ENCODE peak calls at places on chromosomes 3 and 15, in nine cellular contexts. One of them, this sample, is unnamed.

GRCh38 chr3:79086514-79086913 is 681.3 kb downstream of the ROBO1 start:
- DNase-seq in esophagus muscularis mucosa: no peak
- DNase-seq in transverse colon: peak; percentile 20
- DNase-seq in ovary: peak; percentile 13
- DNase-seq in GM12878: no peak
- DNase-seq in stomach: peak; percentile 31
- DNase-seq in sigmoid colon: peak; percentile 62
- DNase-seq in SK-N-SH: peak; percentile 34
- DNase-seq in H1: peak; percentile 63
- DNase-seq in this sample: peak; percentile 38

GRCh38 chr3:122969585-122970453 is 57.7 kb downstream of the SEMA5B start:
- DNase-seq in esophagus muscularis mucosa: no peak
- DNase-seq in transverse colon: no peak
- DNase-seq in ovary: no peak
- DNase-seq in GM12878: no peak
- DNase-seq in stomach: no peak
- DNase-seq in sigmoid colon: no peak
- DNase-seq in SK-N-SH: no peak
- DNase-seq in H1: no peak
- DNase-seq in this sample: no peak

GRCh38 chr15:41934843-41935242 is 37.5 kb downstream of the EHD4 start:
- DNase-seq in esophagus muscularis mucosa: no peak
- DNase-seq in transverse colon: peak; percentile 61
- DNase-seq in ovary: no peak
- DNase-seq in GM12878: no peak
- DNase-seq in stomach: peak; percentile 46
- DNase-seq in sigmoid colon: peak; percentile 27
- DNase-seq in SK-N-SH: no peak
- DNase-seq in H1: peak; percentile 63
- DNase-seq in this sample: no peak

GRCh38 chr3:56251343-56251945 is 216.8 kb downstream of the ERC2 start:
- DNase-seq in esophagus muscularis mucosa: no peak
- DNase-seq in transverse colon: peak; percentile 17
- DNase-seq in ovary: peak; percentile 69
- DNase-seq in GM12878: peak; percentile 8
- DNase-seq in stomach: peak; percentile 34
- DNase-seq in sigmoid colon: no peak
- DNase-seq in SK-N-SH: peak; percentile 57
- DNase-seq in H1: no peak
- DNase-seq in this sample: no peak

GRCh38 chr15:91783451-91783850 is 70.1 kb upstream of the SLCO3A1 start:
- DNase-seq in esophagus muscularis mucosa: no peak
- DNase-seq in transverse colon: no peak
- DNase-seq in ovary: no peak
- DNase-seq in GM12878: no peak
- DNase-seq in stomach: no peak
- DNase-seq in sigmoid colon: no peak
- DNase-seq in SK-N-SH: no peak
- DNase-seq in H1: no peak
- DNase-seq in this sample: no peak

GRCh38 chr3:120160050-120160449 is 65.8 kb upstream of the GSK3B start:
- DNase-seq in esophagus muscularis mucosa: peak; percentile 94
- DNase-seq in transverse colon: peak; percentile 20
- DNase-seq in ovary: no peak
- DNase-seq in GM12878: no peak
- DNase-seq in stomach: peak; percentile 73
- DNase-seq in sigmoid colon: peak; percentile 87
- DNase-seq in SK-N-SH: no peak
- DNase-seq in H1: no peak
- DNase-seq in this sample: peak; percentile 56

GRCh38 chr3:121651684-121652083 is 9.0 kb downstream of the HCLS1 start:
- DNase-seq in esophagus muscularis mucosa: no peak
- DNase-seq in transverse colon: no peak
- DNase-seq in ovary: no peak
- DNase-seq in GM12878: no peak
- DNase-seq in stomach: no peak
- DNase-seq in sigmoid colon: no peak
- DNase-seq in SK-N-SH: no peak
- DNase-seq in H1: no peak
- DNase-seq in this sample: no peak

GRCh38 chr3:122688996-122689395 is 8.4 kb downstream of the PARP14 start:
- DNase-seq in esophagus muscularis mucosa: no peak
- DNase-seq in transverse colon: no peak
- DNase-seq in ovary: no peak
- DNase-seq in GM12878: no peak
- DNase-seq in stomach: no peak
- DNase-seq in sigmoid colon: no peak
- DNase-seq in SK-N-SH: no peak
- DNase-seq in H1: no peak
- DNase-seq in this sample: no peak

GRCh38 chr3:191244242-191244867 is 45.3 kb downstream of the OSTN start:
- DNase-seq in esophagus muscularis mucosa: no peak
- DNase-seq in transverse colon: no peak
- DNase-seq in ovary: no peak
- DNase-seq in GM12878: no peak
- DNase-seq in stomach: no peak
- DNase-seq in sigmoid colon: no peak
- DNase-seq in SK-N-SH: peak; percentile 19
- DNase-seq in H1: no peak
- DNase-seq in this sample: no peak

GRCh38 chr3:116443096-116443793 is 2.0 kb downstream of the LSAMP start:
- DNase-seq in esophagus muscularis mucosa: no peak
- DNase-seq in transverse colon: no peak
- DNase-seq in ovary: no peak
- DNase-seq in GM12878: no peak
- DNase-seq in stomach: no peak
- DNase-seq in sigmoid colon: no peak
- DNase-seq in SK-N-SH: peak; percentile 29
- DNase-seq in H1: no peak
- DNase-seq in this sample: no peak

GRCh38 chr3:71994203-71994602 is 209.3 kb upstream of the PROK2 start:
- DNase-seq in esophagus muscularis mucosa: no peak
- DNase-seq in transverse colon: no peak
- DNase-seq in ovary: no peak
- DNase-seq in GM12878: no peak
- DNase-seq in stomach: no peak
- DNase-seq in sigmoid colon: no peak
- DNase-seq in SK-N-SH: no peak
- DNase-seq in H1: no peak
- DNase-seq in this sample: no peak

GRCh38 chr3:55305714-55306485 is 181.2 kb downstream of the WNT5A start:
- DNase-seq in esophagus muscularis mucosa: no peak
- DNase-seq in transverse colon: no peak
- DNase-seq in ovary: no peak
- DNase-seq in GM12878: no peak
- DNase-seq in stomach: no peak
- DNase-seq in sigmoid colon: no peak
- DNase-seq in SK-N-SH: no peak
- DNase-seq in H1: no peak
- DNase-seq in this sample: peak; percentile 21

GRCh38 chr3:48400824-48401433 is 28.9 kb downstream of the FBXW12 start:
- DNase-seq in esophagus muscularis mucosa: no peak
- DNase-seq in transverse colon: peak; percentile 68
- DNase-seq in ovary: peak; percentile 67
- DNase-seq in GM12878: peak; percentile 26
- DNase-seq in stomach: peak; percentile 69
- DNase-seq in sigmoid colon: peak; percentile 85
- DNase-seq in SK-N-SH: peak; percentile 81
- DNase-seq in H1: peak; percentile 51
- DNase-seq in this sample: no peak

GRCh38 chr15:82843561-82843960 is 34.1 kb downstream of the WHAMM start:
- DNase-seq in esophagus muscularis mucosa: no peak
- DNase-seq in transverse colon: no peak
- DNase-seq in ovary: no peak
- DNase-seq in GM12878: no peak
- DNase-seq in stomach: no peak
- DNase-seq in sigmoid colon: no peak
- DNase-seq in SK-N-SH: no peak
- DNase-seq in H1: no peak
- DNase-seq in this sample: no peak

GRCh38 chr3:136885357-136886213 is 23.6 kb downstream of the NCK1 start:
- DNase-seq in esophagus muscularis mucosa: no peak
- DNase-seq in transverse colon: no peak
- DNase-seq in ovary: no peak
- DNase-seq in GM12878: no peak
- DNase-seq in stomach: no peak
- DNase-seq in sigmoid colon: no peak
- DNase-seq in SK-N-SH: no peak
- DNase-seq in H1: no peak
- DNase-seq in this sample: no peak

GRCh38 chr3:69088033-69088432 is 3.3 kb downstream of the ARL6IP5 start:
- DNase-seq in esophagus muscularis mucosa: no peak
- DNase-seq in transverse colon: no peak
- DNase-seq in ovary: no peak
- DNase-seq in GM12878: no peak
- DNase-seq in stomach: no peak
- DNase-seq in sigmoid colon: no peak
- DNase-seq in SK-N-SH: no peak
- DNase-seq in H1: no peak
- DNase-seq in this sample: no peak

GRCh38 chr15:38520035-38520434 is 44.6 kb downstream of the RASGRP1 start:
- DNase-seq in esophagus muscularis mucosa: peak; percentile 19
- DNase-seq in transverse colon: no peak
- DNase-seq in ovary: no peak
- DNase-seq in GM12878: no peak
- DNase-seq in stomach: no peak
- DNase-seq in sigmoid colon: no peak
- DNase-seq in SK-N-SH: no peak
- DNase-seq in H1: no peak
- DNase-seq in this sample: no peak

GRCh38 chr3:125266976-125267375 is 54.4 kb upstream of the SLC12A8 start:
- DNase-seq in esophagus muscularis mucosa: no peak
- DNase-seq in transverse colon: no peak
- DNase-seq in ovary: no peak
- DNase-seq in GM12878: no peak
- DNase-seq in stomach: no peak
- DNase-seq in sigmoid colon: no peak
- DNase-seq in SK-N-SH: no peak
- DNase-seq in H1: no peak
- DNase-seq in this sample: no peak

DNA sequence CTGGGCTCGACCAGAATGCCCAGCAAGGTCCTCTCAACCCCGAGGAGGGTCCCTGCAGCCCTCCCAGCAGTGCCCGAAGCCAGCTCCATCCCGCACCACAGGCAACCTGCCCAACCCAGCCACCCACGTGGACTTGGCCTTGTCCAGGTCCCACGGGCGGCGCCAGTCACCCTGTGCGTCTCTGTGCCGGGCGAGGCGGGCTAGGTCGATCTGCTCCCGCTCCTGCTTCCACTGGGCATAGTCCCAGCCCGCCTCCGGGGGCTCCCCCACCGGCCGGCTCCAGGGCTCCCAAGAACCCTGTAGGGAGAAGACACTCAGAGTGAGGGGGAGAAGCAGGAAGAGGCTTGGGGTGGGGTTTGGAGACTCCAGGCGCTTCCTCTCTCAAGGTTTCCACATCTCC is 3.1 kb downstream of the CCDC9B start:
- DNase-seq in esophagus muscularis mucosa: no peak
- DNase-seq in transverse colon: no peak
- DNase-seq in ovary: no peak
- DNase-seq in GM12878: no peak
- DNase-seq in stomach: no peak
- DNase-seq in sigmoid colon: peak; percentile 84
- DNase-seq in SK-N-SH: peak; percentile 40
- DNase-seq in H1: no peak
- DNase-seq in this sample: no peak
- TF ChIP-seq EP300 in esophagus muscularis mucosa: no peak
- TF ChIP-seq EP300 in transverse colon: no peak
- TF ChIP-seq EP300 in ovary: no peak
- TF ChIP-seq EP300 in GM12878: no peak
- TF ChIP-seq EP300 in stomach: no peak
- TF ChIP-seq EP300 in sigmoid colon: no peak
- TF ChIP-seq EP300 in SK-N-SH: no peak
- TF ChIP-seq EP300 in H1: no peak
- TF ChIP-seq EP300 in this sample: no peak

DNA sequence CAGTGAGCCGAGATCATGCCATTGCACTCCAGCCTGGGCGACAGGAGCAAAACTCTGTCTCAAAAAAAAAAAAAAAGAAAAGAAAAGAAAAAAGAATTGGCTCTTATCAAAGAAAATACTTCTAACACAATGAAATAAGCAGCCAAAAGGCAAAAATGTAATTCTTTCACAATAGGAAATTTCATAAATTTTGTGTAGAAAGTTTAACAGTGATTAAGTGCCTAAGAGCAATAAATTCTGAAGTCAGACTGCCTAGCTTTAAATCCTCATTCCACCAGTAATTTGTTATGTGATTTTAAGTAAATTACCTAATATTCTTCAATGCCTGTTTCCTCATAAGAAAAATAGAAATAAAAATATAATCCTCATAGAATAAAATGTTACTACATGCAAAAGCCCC is 24.6 kb downstream of the HLTF start:
- DNase-seq in esophagus muscularis mucosa: no peak
- DNase-seq in transverse colon: no peak
- DNase-seq in ovary: no peak
- DNase-seq in GM12878: no peak
- DNase-seq in stomach: no peak
- DNase-seq in sigmoid colon: no peak
- DNase-seq in SK-N-SH: no peak
- DNase-seq in H1: no peak
- DNase-seq in this sample: no peak
- H3K36me3 ChIP-seq in esophagus muscularis mucosa: peaks cover 76% of the 10 kb centered on the region
- H3K36me3 ChIP-seq in transverse colon: no peaks in the 10 kb centered on the region
- H3K36me3 ChIP-seq in ovary: no peaks in the 10 kb centered on the region
- H3K36me3 ChIP-seq in GM12878: peaks cover 2% of the 10 kb centered on the region
- H3K36me3 ChIP-seq in stomach: peaks cover 3% of the 10 kb centered on the region
- H3K36me3 ChIP-seq in sigmoid colon: peaks cover 9% of the 10 kb centered on the region
- H3K36me3 ChIP-seq in SK-N-SH: peaks cover 52% of the 10 kb centered on the region
- H3K36me3 ChIP-seq in H1: peaks cover 68% of the 10 kb centered on the region
- H3K36me3 ChIP-seq in this sample: no peaks in the 10 kb centered on the region

GRCh38 chr3:35864871-35865270 is 225.5 kb downstream of the ARPP21 start:
- DNase-seq in esophagus muscularis mucosa: no peak
- DNase-seq in transverse colon: no peak
- DNase-seq in ovary: no peak
- DNase-seq in GM12878: no peak
- DNase-seq in stomach: no peak
- DNase-seq in sigmoid colon: no peak
- DNase-seq in SK-N-SH: no peak
- DNase-seq in H1: no peak
- DNase-seq in this sample: no peak

GRCh38 chr3:35862057-35862456 is 222.7 kb downstream of the ARPP21 start:
- DNase-seq in esophagus muscularis mucosa: no peak
- DNase-seq in transverse colon: no peak
- DNase-seq in ovary: no peak
- DNase-seq in GM12878: no peak
- DNase-seq in stomach: no peak
- DNase-seq in sigmoid colon: no peak
- DNase-seq in SK-N-SH: no peak
- DNase-seq in H1: no peak
- DNase-seq in this sample: no peak

GRCh38 chr3:35867782-35868181 is 228.5 kb downstream of the ARPP21 start:
- DNase-seq in esophagus muscularis mucosa: no peak
- DNase-seq in transverse colon: no peak
- DNase-seq in ovary: no peak
- DNase-seq in GM12878: no peak
- DNase-seq in stomach: no peak
- DNase-seq in sigmoid colon: no peak
- DNase-seq in SK-N-SH: no peak
- DNase-seq in H1: no peak
- DNase-seq in this sample: no peak
- TF ChIP-seq EP300 in esophagus muscularis mucosa: no peak
- TF ChIP-seq EP300 in transverse colon: no peak
- TF ChIP-seq EP300 in ovary: no peak
- TF ChIP-seq EP300 in GM12878: no peak
- TF ChIP-seq EP300 in stomach: no peak
- TF ChIP-seq EP300 in sigmoid colon: no peak
- TF ChIP-seq EP300 in SK-N-SH: no peak
- TF ChIP-seq EP300 in H1: no peak
- TF ChIP-seq EP300 in this sample: no peak

GRCh38 chr15:48385031-48385430 is 53.8 kb downstream of the DUT start:
- DNase-seq in esophagus muscularis mucosa: no peak
- DNase-seq in transverse colon: no peak
- DNase-seq in ovary: no peak
- DNase-seq in GM12878: no peak
- DNase-seq in stomach: no peak
- DNase-seq in sigmoid colon: no peak
- DNase-seq in SK-N-SH: no peak
- DNase-seq in H1: no peak
- DNase-seq in this sample: no peak
- H3K36me3 ChIP-seq in esophagus muscularis mucosa: no peaks in the 10 kb centered on the region
- H3K36me3 ChIP-seq in transverse colon: no peaks in the 10 kb centered on the region
- H3K36me3 ChIP-seq in ovary: no peaks in the 10 kb centered on the region
- H3K36me3 ChIP-seq in GM12878: no peaks in the 10 kb centered on the region
- H3K36me3 ChIP-seq in stomach: no peaks in the 10 kb centered on the region
- H3K36me3 ChIP-seq in sigmoid colon: no peaks in the 10 kb centered on the region
- H3K36me3 ChIP-seq in SK-N-SH: no peaks in the 10 kb centered on the region
- H3K36me3 ChIP-seq in H1: no peaks in the 10 kb centered on the region
- H3K36me3 ChIP-seq in this sample: no peaks in the 10 kb centered on the region

This sample was measured in tibial nerve.